ENCODE peak calls at places on chromosomes 7 and 10, in ten cellular contexts. S is LNCaP clone FGC, D is AG04450, L is psoas muscle, J is AG10803, N is stomach, B is progenitor cell of endocrine pancreas, K is nephron progenitor cell, W is suprapubic skin, M is HFF-Myc. Z is an unnamed sample.

GRCh38 chr10:12214093-12214492 is 18.1 kb downstream of the CDC123 start:
- DNase-seq in W (no peak), N (no peak), J (no peak), M (no peak), D (no peak), B (no peak), L (no peak), S (no peak), K (no peak), Z (no peak)

GRCh38 chr10:72085166-72085565 is 3.2 kb downstream of the SPOCK2 start:
- DNase-seq in S (no peak), D (no peak), N (no peak), L (no peak), B (no peak), W (no peak), K (no peak), J (no peak), M (no peak), Z (no peak)

GRCh38 chr10:45495438-45496152 is 121.6 kb downstream of the ALOX5 start:
- DNase-seq in S (no peak), M (no peak), W (no peak), B (no peak), L (no peak), J (no peak), N (no peak), D (no peak), K (no peak), Z (no peak)

GRCh38 chr10:121078672-121079102 is 227.5 kb downstream of the WDR11 start:
- DNase-seq in S (no peak), N (no peak), J (no peak), M (no peak), D (no peak), L (no peak), B (no peak), W (no peak), K (no peak), Z (no peak)

GRCh38 chr7:112510032-112510742 is 29.4 kb downstream of the LSMEM1 start:
- DNase-seq in B (no peak), K (no peak), N (no peak), W (no peak), S (no peak), J (peak), M (no peak), L (no peak), D (peak), Z (no peak)

GRCh38 chr7:46754135-46754730 is 827.7 kb downstream of the TNS3 start:
- DNase-seq in W (no peak), L (no peak), N (no peak), D (no peak), M (no peak), K (no peak), B (no peak), S (no peak), J (peak), Z (no peak)

GRCh38 chr7:67758551-67758950 is 761.9 kb downstream of the TYW1 start:
- DNase-seq in W (no peak), J (no peak), B (no peak), N (no peak), D (no peak), S (no peak), L (no peak), M (no peak), K (no peak), Z (no peak)

GRCh38 chr10:4568086-4568485 is 257.9 kb upstream of the AKR1E2 start:
- DNase-seq in S (no peak), N (no peak), M (no peak), D (no peak), K (no peak), B (no peak), W (no peak), L (no peak), J (no peak), Z (no peak)

GRCh38 chr10:5685764-5686240 is 1.2 kb downstream of the TASOR2 start:
- DNase-seq in L (no peak), N (no peak), M (no peak), W (no peak), B (no peak), S (no peak), K (no peak), J (peak), D (no peak), Z (no peak)
- TF ChIP-seq CTCF in L (no peak), N (no peak), M (no peak), W (no peak), B (no peak), S (no peak), K (no peak), J (no peak), D (no peak), Z (no peak)

DNA sequence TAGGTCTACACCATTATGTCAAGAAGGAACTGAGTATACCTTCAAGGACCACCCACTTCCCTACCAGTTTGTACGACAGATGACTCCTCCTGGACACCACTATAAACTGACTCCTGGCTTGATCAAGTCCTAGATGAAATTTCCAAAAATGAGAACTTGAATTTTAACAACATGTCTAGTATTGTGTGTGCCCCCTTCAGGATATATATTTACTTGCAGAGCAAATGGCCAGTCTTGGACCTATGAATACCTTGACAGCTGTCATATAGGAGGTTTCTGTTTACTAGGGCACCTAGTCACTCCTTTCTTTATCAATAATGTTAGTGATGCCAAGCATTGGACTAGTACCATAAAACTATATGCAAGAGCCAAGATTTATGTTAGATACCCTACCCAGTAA is 94.1 kb upstream of the TMEM26 start:
- DNase-seq in L (no peak), W (no peak), M (no peak), D (no peak), K (no peak), B (no peak), N (no peak), J (no peak), S (no peak), Z (no peak)
- TF ChIP-seq CTCF in L (no peak), W (no peak), M (no peak), D (no peak), K (no peak), B (no peak), N (no peak), J (no peak), S (no peak), Z (no peak)

DNA sequence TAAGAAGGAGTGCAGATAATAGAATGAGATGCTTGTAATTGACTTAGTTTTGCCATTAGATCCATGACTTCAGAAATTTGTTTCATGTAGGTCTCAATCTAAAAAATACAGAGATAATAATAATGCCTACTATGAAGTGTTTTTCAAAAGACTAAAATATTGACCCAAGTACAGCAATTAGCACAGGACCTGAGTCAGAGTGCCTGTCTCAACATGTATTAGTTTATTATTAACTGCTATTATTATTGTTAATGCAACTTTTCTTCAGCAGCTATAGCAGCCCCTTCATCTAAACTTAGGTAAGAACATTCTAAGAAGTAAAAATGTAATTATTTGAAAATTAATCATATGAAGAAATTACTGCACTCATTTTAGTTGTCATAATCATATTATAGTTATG is 82.9 kb upstream of the HGF start:
- DNase-seq in K (no peak), M (no peak), W (no peak), N (no peak), D (no peak), B (no peak), J (no peak), S (no peak), L (no peak), Z (no peak)
- TF ChIP-seq CTCF in K (no peak), M (no peak), W (no peak), N (no peak), D (no peak), B (no peak), J (no peak), S (no peak), L (no peak), Z (no peak)

DNA sequence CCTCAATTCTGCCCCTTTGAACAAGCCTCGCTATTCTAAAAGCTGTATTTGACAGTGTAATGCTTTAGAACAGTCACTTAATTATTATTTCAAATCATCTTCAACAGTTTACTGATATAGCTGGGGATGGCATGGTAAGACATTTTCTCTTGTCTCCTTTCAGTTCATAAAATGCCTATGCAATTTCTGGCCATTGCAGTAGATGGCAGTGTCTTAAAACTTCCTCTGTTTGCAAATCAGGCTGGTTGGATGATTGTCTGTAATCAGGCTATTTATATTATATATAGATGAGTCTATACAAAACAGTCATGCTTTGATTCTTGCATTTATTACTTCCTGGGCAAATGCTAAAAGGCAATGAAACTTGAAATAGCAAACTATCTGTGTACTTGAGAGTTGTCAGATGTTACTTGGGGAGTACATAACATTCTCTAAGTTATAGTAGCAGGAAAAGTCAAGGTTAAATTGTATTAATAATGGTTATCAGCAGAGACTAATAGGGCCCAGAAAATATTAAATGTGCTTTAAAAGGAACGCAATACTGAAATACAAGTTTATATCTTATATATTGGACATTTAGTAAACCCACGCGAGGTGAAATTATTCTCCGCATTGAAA is 55.5 kb upstream of the LHFPL3 start:
- DNase-seq in L (no peak), N (no peak), S (peak), W (no peak), D (peak), B (no peak), M (peak), K (no peak), J (peak), Z (no peak)
- TF ChIP-seq CTCF in L (peak), N (peak), S (peak), W (peak), D (peak), B (peak), M (peak), K (peak), J (peak), Z (no peak)

Z was measured in ovary.